ENCODE peak calls at places on chromosomes 2 and 18, in seven cellular contexts. E, C, Y, Z, U, K and V are unnamed samples.

GRCh38 chr2:120132190-120132589 is 91.0 kb downstream of the TMEM185B start:
- DNase-seq in Z (peak), Y (peak), K (no peak), E (no peak), U (no peak), C (no peak), V (no peak)

GRCh38 chr2:235333076-235333475 is 160.8 kb upstream of the AGAP1 start:
- DNase-seq in E (no peak), U (no peak), Z (no peak), C (no peak), K (no peak), Y (no peak), V (no peak)

GRCh38 chr18:48040457-48041110 is 110.1 kb upstream of the SMAD2 start:
- DNase-seq in Z (no peak), K (no peak), E (no peak), C (no peak), U (no peak), Y (no peak), V (no peak)

GRCh38 chr2:224565452-224566035 is 19.6 kb downstream of the CUL3 start:
- DNase-seq in Y (no peak), U (no peak), E (no peak), C (no peak), Z (no peak), K (no peak), V (no peak)

GRCh38 chr2:10124538-10125045 is 2.1 kb downstream of the RRM2 start:
- DNase-seq in Z (peak), E (peak), C (peak), U (peak), K (peak), Y (peak), V (peak)

GRCh38 chr2:105237045-105237765 is 4.3 kb upstream of the GPR45 start:
- DNase-seq in C (no peak), Z (no peak), E (no peak), Y (no peak), U (no peak), K (no peak), V (no peak)

GRCh38 chr2:126891681-126892500 is 6.8 kb upstream of the TEX51 start:
- DNase-seq in K (no peak), Y (no peak), C (no peak), U (peak), E (no peak), Z (no peak), V (no peak)

GRCh38 chr2:127104166-127104660 is 2.7 kb downstream of the BIN1 start:
- DNase-seq in U (no peak), E (no peak), C (no peak), K (no peak), Z (no peak), Y (no peak), V (no peak)

GRCh38 chr2:189498205-189498604 is 56.9 kb downstream of the WDR75 start:
- DNase-seq in C (no peak), Z (no peak), Y (no peak), K (no peak), E (peak), U (no peak), V (no peak)

GRCh38 chr2:7517122-7517487 is 599.9 kb downstream of the RNF144A start:
- DNase-seq in Z (no peak), U (no peak), K (no peak), Y (no peak), E (no peak), C (no peak), V (no peak)

GRCh38 chr2:206257345-206257744 is 17.1 kb upstream of the ZDBF2 start:
- DNase-seq in C (no peak), U (peak), E (no peak), Z (no peak), Y (no peak), K (no peak), V (no peak)

GRCh38 chr2:206263959-206264603 is 10.4 kb upstream of the ZDBF2 start:
- DNase-seq in E (no peak), U (no peak), C (no peak), Y (no peak), Z (no peak), K (no peak), V (no peak)

GRCh38 chr2:206257861-206258260 is 16.6 kb upstream of the ZDBF2 start:
- DNase-seq in K (no peak), C (no peak), Y (no peak), U (no peak), E (no peak), Z (no peak), V (no peak)

GRCh38 chr2:206259615-206260426 is 14.6 kb upstream of the ZDBF2 start:
- DNase-seq in U (no peak), E (no peak), C (no peak), Z (no peak), K (no peak), Y (no peak), V (no peak)

GRCh38 chr2:206260427-206261012 is 13.9 kb upstream of the ZDBF2 start:
- DNase-seq in Y (no peak), K (no peak), C (peak), U (no peak), E (no peak), Z (no peak), V (no peak)
- TF ChIP-seq CTCF in Y (peak), K (peak), C (peak), U (peak), E (peak), Z (peak), V (peak)

GRCh38 chr2:42951263-42951938 is 159.0 kb upstream of the HAAO start:
- DNase-seq in Z (no peak), C (no peak), K (no peak), Y (no peak), U (no peak), E (no peak), V (peak)

GRCh38 chr2:42958036-42958370 is 165.6 kb upstream of the HAAO start:
- DNase-seq in C (no peak), Z (no peak), U (no peak), Y (no peak), K (no peak), E (no peak), V (no peak)

GRCh38 chr2:42953216-42953615 is 160.8 kb upstream of the HAAO start:
- DNase-seq in Z (no peak), Y (no peak), E (no peak), K (no peak), C (no peak), U (no peak), V (no peak)

GRCh38 chr2:42957109-42958035 is 165.0 kb upstream of the HAAO start:
- DNase-seq in Z (peak), C (no peak), E (no peak), U (no peak), K (no peak), Y (no peak), V (no peak)

DNA sequence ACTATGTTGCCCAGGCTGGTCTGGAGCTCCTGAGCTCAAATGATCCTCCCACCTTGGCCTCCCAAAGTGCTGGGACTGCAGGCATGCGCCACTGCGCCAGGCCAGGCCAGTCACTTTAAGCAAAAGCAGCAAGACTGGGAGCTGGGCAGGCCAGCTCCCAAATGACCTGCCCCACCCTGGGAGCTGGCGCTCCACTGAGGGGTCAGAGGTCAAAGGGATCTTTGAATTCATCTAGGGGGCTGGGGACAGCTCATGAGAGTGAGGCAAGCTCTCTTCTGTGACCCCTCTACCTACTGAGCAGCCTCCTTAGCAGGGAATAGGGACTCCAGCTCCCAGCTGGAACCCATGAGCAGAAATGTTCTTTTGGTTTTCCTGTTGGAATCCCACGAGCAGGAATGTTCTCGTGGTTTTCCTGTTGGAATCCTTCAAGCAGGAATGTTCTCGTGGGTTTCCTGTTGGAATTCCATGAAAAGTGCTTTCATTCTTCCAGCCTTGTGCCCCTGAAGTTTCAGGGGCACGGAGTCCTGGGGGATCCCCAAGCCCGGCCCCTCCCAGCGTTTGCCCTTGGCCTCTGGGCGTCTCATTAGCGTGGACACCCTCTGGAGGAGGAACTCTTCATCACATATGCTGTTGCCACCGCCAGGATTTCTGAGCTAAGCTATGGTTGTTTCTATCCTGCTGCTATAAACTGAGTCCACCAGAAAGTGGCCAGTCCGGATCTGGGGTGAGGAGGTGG is 162.0 kb upstream of the HAAO start:
- DNase-seq in Z (peak), K (no peak), E (no peak), Y (peak), U (peak), C (no peak), V (no peak)
- TF ChIP-seq CTCF in Z (no peak), K (no peak), E (no peak), Y (no peak), U (no peak), C (no peak), V (no peak)

DNA sequence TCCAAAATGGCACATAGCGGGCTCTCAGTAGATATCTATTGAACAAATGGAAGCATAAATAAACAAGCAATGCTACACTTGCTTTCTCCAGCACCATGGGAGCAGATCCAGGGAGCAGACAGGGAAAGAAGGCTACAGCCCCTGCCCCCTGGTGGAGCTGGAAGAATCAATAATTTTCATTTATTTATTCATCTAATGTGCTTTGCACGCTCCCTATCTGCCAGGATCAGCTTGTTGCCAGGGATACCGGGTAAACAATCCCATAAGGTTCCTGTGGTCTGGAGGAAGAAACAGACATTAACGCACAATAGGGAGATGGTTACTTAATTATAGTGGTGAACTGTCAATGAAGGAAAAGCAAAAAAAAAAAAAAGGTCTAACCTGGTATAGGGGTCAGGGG is 40.1 kb upstream of the CLASP1 start:
- DNase-seq in Z (peak), C (peak), Y (peak), K (no peak), E (peak), U (no peak), V (peak)
- TF ChIP-seq CTCF in Z (peak), C (no peak), Y (peak), K (no peak), E (peak), U (peak), V (peak)

GRCh38 chr2:142876423-142876822 is 1.0 kb upstream of the KYNU start:
- DNase-seq in U (no peak), K (no peak), C (no peak), E (no peak), Y (no peak), Z (no peak), V (no peak)
- TF ChIP-seq CTCF in U (no peak), K (no peak), C (no peak), E (no peak), Y (no peak), Z (no peak), V (no peak)

DNA sequence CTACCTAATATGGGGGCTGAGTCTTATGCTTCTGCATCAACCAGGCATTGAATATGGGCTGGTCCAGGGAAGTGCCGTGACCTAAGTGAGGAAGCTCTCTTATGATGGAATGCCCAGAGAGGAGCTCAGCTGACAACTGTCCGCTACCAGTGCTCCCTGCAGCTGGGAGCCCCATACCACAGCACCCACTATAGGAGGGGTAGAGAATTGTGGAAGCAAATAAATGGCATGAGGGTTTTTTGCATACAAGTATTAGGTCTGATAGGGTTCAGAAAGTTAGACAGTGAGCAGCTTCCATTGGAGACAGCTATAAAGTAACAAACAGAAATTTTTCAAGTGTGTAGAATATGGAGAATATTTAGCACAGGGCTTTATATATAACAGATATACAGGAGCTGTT is 4.6 kb downstream of the TIMM21 start:
- DNase-seq in K (no peak), U (no peak), Y (no peak), E (no peak), Z (no peak), C (no peak), V (no peak)
- TF ChIP-seq CTCF in K (no peak), U (no peak), Y (peak), E (no peak), Z (no peak), C (peak), V (no peak)

DNA sequence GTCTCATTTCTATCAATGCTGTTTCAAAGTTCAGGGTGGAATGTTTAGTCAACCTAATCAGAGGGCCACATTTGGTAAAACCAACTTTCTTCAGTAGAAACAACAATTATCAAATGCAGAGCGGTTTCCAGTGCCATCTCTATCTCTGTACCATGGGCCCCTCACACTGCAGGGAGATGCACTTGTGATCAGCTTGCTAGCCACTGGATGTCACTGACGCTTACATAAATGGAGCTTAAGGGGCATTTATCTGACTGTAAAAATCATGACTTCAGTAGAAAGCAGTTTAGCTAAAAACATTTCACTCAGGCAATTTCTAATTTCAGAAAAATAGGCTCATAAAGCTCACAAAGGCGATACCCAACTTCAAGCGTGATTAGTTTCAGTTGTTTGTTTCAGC is 678.0 kb downstream of the ZEB2 start:
- DNase-seq in K (no peak), C (no peak), U (peak), Z (no peak), Y (peak), E (no peak), V (no peak)
- TF ChIP-seq CTCF in K (no peak), C (no peak), U (peak), Z (no peak), Y (peak), E (no peak), V (no peak)

DNA sequence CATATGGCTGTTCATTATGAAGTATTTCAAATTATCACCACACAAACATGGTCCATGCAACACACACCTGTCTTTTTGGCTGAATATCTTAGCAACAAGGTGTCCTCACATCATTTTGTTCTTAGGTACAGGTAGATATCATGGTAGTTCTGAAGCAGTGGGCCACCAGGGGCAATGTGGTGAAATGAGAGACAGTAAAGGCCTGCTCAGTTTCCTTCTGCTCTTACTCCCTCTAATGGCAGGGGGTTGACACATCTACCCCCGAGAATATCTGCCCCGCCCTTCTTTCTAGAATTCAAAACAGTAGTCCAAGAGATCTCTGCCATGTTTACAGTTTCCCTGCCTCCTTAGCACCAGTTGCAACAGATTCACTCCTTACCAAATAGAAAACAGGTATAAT is 147.0 kb upstream of the KLHL14 start:
- DNase-seq in Z (peak), Y (peak), C (peak), K (peak), E (no peak), U (peak), V (no peak)
- TF ChIP-seq CTCF in Z (peak), Y (peak), C (peak), K (peak), E (no peak), U (peak), V (no peak)

GRCh38 chr2:54775710-54776109 is 52.2 kb downstream of the EML6 start:
- DNase-seq in E (no peak), C (no peak), K (no peak), U (no peak), Y (no peak), Z (no peak), V (no peak)

GRCh38 chr2:54772531-54772930 is 49.1 kb downstream of the EML6 start:
- DNase-seq in E (no peak), U (no peak), C (no peak), K (no peak), Y (no peak), Z (no peak), V (no peak)

GRCh38 chr2:54773233-54773632 is 49.8 kb downstream of the EML6 start:
- DNase-seq in C (no peak), Y (no peak), U (no peak), E (no peak), K (no peak), Z (no peak), V (no peak)

GRCh38 chr2:54773838-54774237 is 50.4 kb downstream of the EML6 start:
- DNase-seq in K (no peak), C (no peak), U (peak), Z (no peak), E (no peak), Y (no peak), V (no peak)

GRCh38 chr2:54776494-54776893 is 53.0 kb downstream of the EML6 start:
- DNase-seq in Y (no peak), K (no peak), C (no peak), Z (no peak), E (no peak), U (no peak), V (no peak)
- TF ChIP-seq CTCF in Y (no peak), K (no peak), C (no peak), Z (no peak), E (no peak), U (no peak), V (no peak)

DNA sequence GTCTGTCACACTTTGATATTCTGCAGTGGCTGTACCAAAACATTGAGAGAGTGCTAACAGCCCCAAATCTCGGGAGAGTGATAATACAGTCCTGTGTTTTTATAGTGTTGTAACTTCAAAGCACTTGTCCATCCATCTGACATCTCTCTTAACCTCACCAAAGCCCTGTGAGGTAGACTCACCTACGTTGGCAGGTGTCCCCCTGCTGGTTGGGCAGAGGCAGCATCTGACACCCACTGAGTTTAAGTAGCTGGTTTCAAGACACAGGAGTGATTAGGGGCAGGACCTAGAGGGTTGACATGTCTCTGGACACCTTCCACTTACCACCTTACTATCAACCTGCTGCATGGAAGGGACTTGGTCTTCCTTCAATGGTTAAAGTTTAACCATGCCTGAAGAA is 22.9 kb downstream of the COLEC12 start:
- DNase-seq in Y (no peak), C (no peak), K (no peak), Z (no peak), U (no peak), E (no peak), V (no peak)
- TF ChIP-seq CTCF in Y (peak), C (peak), K (no peak), Z (no peak), U (peak), E (peak), V (no peak)